ENCODE peak calls at places on chromosome 14, in ten cellular contexts. Q, G, X, V, B, Z, U, J, P and H are unnamed samples.

GRCh38 chr14:32576088-32576795 is 247.1 kb downstream of the AKAP6 start:
- DNase-seq in Q (peak), G (peak), X (peak), V (peak), B (peak), Z (peak), U (peak), J (peak), P (peak), H (no peak)

GRCh38 chr14:63875311-63875710 is 22.5 kb downstream of the SYNE2 start:
- DNase-seq in Q (no peak), G (no peak), X (peak), V (no peak), B (no peak), Z (peak), U (peak), J (peak), P (no peak), H (no peak)

GRCh38 chr14:72024043-72024407 is 91.8 kb downstream of the RGS6 start:
- DNase-seq in Q (peak), G (peak), X (peak), V (no peak), B (peak), Z (peak), U (peak), J (peak), P (no peak), H (no peak)

GRCh38 chr14:53890611-53891091 is 66.0 kb downstream of the BMP4 start:
- DNase-seq in Q (no peak), G (peak), X (no peak), V (no peak), B (no peak), Z (no peak), U (no peak), J (no peak), P (no peak), H (no peak)

GRCh38 chr14:37181441-37181840 is 9.0 kb upstream of the SLC25A21 start:
- DNase-seq in Q (no peak), G (no peak), X (no peak), V (no peak), B (no peak), Z (no peak), U (no peak), J (no peak), P (no peak), H (no peak)

GRCh38 chr14:69708586-69709169 is 58.3 kb upstream of the SRSF5 start:
- DNase-seq in Q (no peak), G (no peak), X (peak), V (no peak), B (peak), Z (no peak), U (peak), J (no peak), P (peak), H (no peak)

GRCh38 chr14:61188196-61188595 is 92.9 kb downstream of the TMEM30B start:
- DNase-seq in Q (no peak), G (no peak), X (peak), V (no peak), B (peak), Z (peak), U (no peak), J (no peak), P (no peak), H (no peak)

GRCh38 chr14:100574642-100575031 is 12.6 kb downstream of the BEGAIN start:
- DNase-seq in Q (no peak), G (no peak), X (no peak), V (no peak), B (no peak), Z (no peak), U (no peak), J (no peak), P (no peak), H (no peak)

GRCh38 chr14:56811596-56812363 is 1.5 kb upstream of the OTX2 start:
- DNase-seq in Q (no peak), G (no peak), X (no peak), V (no peak), B (no peak), Z (no peak), U (no peak), J (no peak), P (no peak), H (no peak)

GRCh38 chr14:39374846-39375245 is 57.4 kb downstream of the FBXO33 start:
- DNase-seq in Q (no peak), G (no peak), X (peak), V (no peak), B (no peak), Z (peak), U (peak), J (peak), P (no peak), H (no peak)

GRCh38 chr14:70808023-70808401 is 1.3 kb downstream of the MAP3K9 start:
- DNase-seq in Q (peak), G (peak), X (peak), V (peak), B (peak), Z (no peak), U (no peak), J (peak), P (peak), H (no peak)

GRCh38 chr14:102044566-102044965 is 42.3 kb downstream of the HSP90AA1 start:
- DNase-seq in Q (no peak), G (no peak), X (no peak), V (no peak), B (no peak), Z (no peak), U (no peak), J (no peak), P (no peak), H (no peak)